ENCODE peak calls at places on chromosomes 12 and 14, in eight cellular contexts. D, L, W, Q, R, P, C and S are unnamed samples.

GRCh38 chr12:59077153-59077930 is 157.0 kb upstream of the LRIG3 start:
- DNase-seq in R (no peak), D (peak), L (no peak), C (no peak), Q (no peak), P (no peak), W (no peak), S (peak)

GRCh38 chr14:75857199-75857598 is 124.6 kb downstream of the TGFB3 start:
- DNase-seq in Q (no peak), R (no peak), P (no peak), D (no peak), L (no peak), C (no peak), W (no peak), S (no peak)

GRCh38 chr12:55654506-55655224 is 18.0 kb downstream of the OR10P1 start:
- DNase-seq in C (no peak), Q (no peak), W (no peak), L (no peak), R (no peak), D (no peak), P (no peak), S (no peak)

GRCh38 chr12:111024205-111024794 is 103.9 kb upstream of the MYL2 start:
- DNase-seq in C (peak), P (peak), R (peak), L (no peak), W (no peak), Q (peak), D (peak), S (peak)

GRCh38 chr12:1544991-1545700 is 49.2 kb downstream of the FBXL14 start:
- DNase-seq in R (no peak), L (no peak), D (no peak), C (peak), Q (peak), P (no peak), W (peak), S (no peak)

GRCh38 chr12:118098911-118099671 is 4.7 kb downstream of the VSIG10 start:
- DNase-seq in P (no peak), W (no peak), Q (no peak), L (no peak), R (no peak), D (no peak), C (no peak), S (no peak)

GRCh38 chr14:95211721-95212504 is 54.6 kb upstream of the DICER1 start:
- DNase-seq in W (no peak), R (no peak), L (no peak), P (peak), D (no peak), C (no peak), Q (no peak), S (peak)

GRCh38 chr12:92259852-92260251 is 114.2 kb upstream of the BTG1 start:
- DNase-seq in L (no peak), Q (no peak), P (no peak), W (no peak), D (no peak), R (no peak), C (no peak), S (no peak)

GRCh38 chr12:12714276-12715001 is 2.7 kb upstream of the CDKN1B start:
- DNase-seq in C (no peak), W (no peak), D (peak), P (no peak), L (no peak), Q (no peak), R (no peak), S (peak)

GRCh38 chr12:96334502-96334901 is 65.7 kb downstream of the CDK17 start:
- DNase-seq in Q (peak), R (no peak), D (no peak), C (no peak), W (no peak), P (no peak), L (no peak), S (no peak)

GRCh38 chr12:6735448-6736191 is 11.8 kb downstream of the COPS7A start:
- DNase-seq in C (no peak), L (no peak), P (peak), Q (peak), W (no peak), R (no peak), D (peak), S (peak)
- TF ChIP-seq POLR2A in C (no peak), L (no peak), P (no peak), Q (no peak), W (no peak), R (no peak), D (no peak), S (no peak)

DNA sequence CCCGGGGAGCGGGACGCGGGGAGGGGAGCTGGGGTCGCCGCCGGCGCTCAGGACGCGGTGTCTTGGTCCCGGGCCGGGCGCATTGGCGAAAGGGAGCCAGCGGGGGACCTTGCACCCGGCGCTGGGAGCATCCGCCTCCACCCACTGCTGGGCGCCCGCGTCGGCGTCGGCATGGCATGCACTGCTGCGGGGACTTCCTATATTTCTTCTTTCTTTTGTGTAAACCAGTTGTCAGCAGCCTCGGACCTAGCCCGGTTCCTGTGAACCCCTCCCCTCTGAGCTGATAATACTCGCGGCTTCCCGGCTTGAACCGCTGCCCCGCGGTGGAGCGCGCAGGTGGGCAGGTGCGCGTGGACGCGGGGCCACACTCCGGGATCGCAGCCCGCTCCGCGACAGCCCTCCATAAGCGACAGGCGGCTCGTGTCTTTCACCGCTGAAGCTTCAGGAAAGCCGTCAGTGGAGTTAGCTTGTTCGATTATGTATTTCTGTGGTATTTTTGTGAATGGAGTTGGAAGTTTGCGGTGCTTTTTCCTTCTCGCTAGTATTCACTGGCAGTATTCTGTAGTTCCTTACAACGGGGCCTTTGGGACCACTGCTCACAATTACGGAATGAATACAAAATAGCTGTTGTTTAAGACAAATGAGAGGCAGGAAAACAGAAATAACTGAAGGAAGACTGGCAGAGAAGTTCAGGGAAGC is 824 bp downstream of the BMAL2 start:
- DNase-seq in W (peak), Q (no peak), C (no peak), P (peak), D (peak), R (peak), L (no peak), S (peak)
- TF ChIP-seq POLR2AphosphoS5 in W (no peak), Q (no peak), C (no peak), P (no peak), D (no peak), R (peak), L (no peak), S (no peak)

GRCh38 chr12:124626841-124627502 is 59.6 kb upstream of the NCOR2 start:
- DNase-seq in Q (no peak), W (no peak), P (peak), R (no peak), D (no peak), L (no peak), C (no peak), S (peak)

GRCh38 chr12:124624823-124625222 is 57.4 kb upstream of the NCOR2 start:
- DNase-seq in C (no peak), W (no peak), L (no peak), P (no peak), Q (no peak), D (no peak), R (no peak), S (no peak)

GRCh38 chr12:124623344-124623885 is 56.0 kb upstream of the NCOR2 start:
- DNase-seq in L (no peak), C (no peak), P (no peak), Q (no peak), D (no peak), R (no peak), W (no peak), S (no peak)

GRCh38 chr12:124629117-124629516 is 61.7 kb upstream of the NCOR2 start:
- DNase-seq in P (no peak), Q (no peak), C (no peak), D (no peak), W (no peak), R (no peak), L (no peak), S (no peak)

DNA sequence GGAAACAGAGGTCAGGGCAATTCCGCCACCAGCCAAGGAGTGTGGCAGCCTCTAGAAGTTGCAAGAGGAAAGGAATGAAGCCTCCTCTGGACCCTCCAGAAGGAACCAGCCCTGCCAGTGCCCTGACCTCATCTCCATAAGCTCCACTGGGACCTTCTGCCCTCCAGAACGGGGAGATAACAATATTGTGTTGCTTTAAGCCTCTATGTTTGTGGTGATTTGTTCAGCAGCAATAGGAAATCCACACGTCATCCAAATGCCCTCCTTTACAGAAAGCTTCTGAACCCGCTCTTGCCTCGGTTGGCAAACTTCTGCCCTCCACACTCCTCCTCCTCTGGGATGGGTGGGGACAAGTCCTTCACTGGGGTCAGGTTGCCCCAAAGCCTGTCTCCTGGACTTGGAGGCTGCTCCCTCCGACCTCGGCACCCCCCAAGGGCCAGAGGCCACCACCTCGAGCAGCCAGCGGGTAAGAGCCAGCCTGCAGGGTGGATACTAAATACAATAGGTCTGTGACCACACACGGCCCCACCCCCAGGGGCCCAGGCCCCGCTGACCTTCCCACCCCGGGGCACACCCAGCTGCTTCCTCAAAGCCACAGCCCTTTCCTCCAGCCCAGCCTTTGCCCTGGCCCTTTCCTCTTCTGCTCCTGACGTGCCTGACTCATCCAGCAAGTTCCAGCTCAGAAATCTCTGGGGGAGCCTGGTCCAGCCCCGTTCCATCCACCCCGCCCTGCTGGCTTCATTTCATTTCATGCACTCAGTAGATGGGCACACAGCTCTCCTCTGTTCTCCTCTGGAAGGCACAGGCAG is 58.7 kb upstream of the NCOR2 start:
- DNase-seq in W (peak), P (peak), L (no peak), Q (peak), C (no peak), D (peak), R (no peak), S (peak)
- TF ChIP-seq POLR2A in W (no peak), P (no peak), L (no peak), Q (no peak), C (no peak), D (no peak), R (no peak), S (no peak)

GRCh38 chr12:120710805-120711296 is 593 bp downstream of the UNC119B start:
- DNase-seq in D (no peak), P (peak), Q (no peak), C (no peak), L (no peak), W (no peak), R (peak), S (no peak)
- TF ChIP-seq POLR2AphosphoS5 in D (peak), P (no peak), Q (no peak), C (no peak), L (no peak), W (no peak), R (no peak), S (no peak)

GRCh38 chr12:57755194-57755453 is 221 bp downstream of the MARCHF9 start:
- DNase-seq in L (no peak), R (no peak), C (no peak), P (peak), D (no peak), Q (no peak), W (no peak), S (no peak)

GRCh38 chr12:57754411-57755193 is at the start of gene MARCHF9:
- DNase-seq in C (no peak), R (peak), Q (no peak), W (no peak), D (peak), P (peak), L (no peak), S (peak)

GRCh38 chr12:57753938-57754337 is 965 bp upstream of the MARCHF9 start:
- DNase-seq in W (no peak), C (no peak), P (no peak), L (no peak), Q (no peak), D (no peak), R (no peak), S (no peak)

GRCh38 chr12:57756406-57757341 is 1.8 kb downstream of the MARCHF9 start:
- DNase-seq in W (no peak), R (peak), C (no peak), P (peak), L (no peak), Q (no peak), D (no peak), S (peak)

DNA sequence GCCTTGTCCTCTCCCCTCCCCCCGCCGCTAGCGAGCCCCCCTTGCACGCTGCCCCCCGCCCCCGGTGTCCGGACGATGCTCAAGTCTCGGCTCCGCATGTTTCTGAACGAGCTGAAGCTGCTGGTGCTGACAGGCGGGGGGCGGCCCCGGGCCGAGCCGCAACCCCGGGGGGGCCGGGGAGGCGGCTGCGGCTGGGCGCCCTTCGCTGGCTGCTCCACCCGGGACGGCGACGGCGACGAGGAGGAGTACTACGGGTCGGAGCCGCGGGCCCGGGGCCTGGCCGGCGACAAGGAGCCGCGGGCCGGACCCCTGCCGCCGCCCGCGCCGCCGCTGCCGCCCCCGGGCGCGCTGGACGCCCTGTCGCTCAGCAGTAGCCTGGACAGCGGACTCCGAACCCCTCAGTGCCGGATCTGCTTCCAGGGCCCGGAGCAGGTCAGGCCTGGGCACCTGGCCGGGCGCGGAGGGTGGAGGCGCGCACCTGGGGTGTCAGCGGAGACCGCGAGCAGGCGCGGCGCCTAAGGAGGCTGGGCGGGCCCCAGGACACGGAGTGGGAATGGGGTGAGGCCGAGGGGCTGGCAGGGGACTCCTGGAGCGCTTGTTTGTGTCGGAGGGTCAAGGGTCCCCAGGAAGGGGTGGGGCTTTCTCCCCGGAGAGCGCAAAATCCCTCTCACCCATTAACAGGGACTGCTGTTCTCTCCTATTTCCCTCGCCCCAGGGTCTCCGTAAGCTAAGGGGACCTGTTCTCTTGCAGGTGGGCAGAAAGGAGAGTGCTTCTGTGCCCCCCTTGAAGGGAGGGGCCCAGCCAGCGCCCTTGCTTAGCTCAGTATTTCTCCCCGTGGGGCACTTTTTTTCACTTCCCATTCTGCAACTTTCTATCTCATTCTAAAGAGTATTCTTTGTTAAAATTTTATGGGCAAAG is 810 bp downstream of the MARCHF9 start:
- DNase-seq in P (peak), W (no peak), C (no peak), Q (no peak), R (no peak), L (no peak), D (no peak), S (peak)
- TF ChIP-seq POLR2A in P (no peak), W (no peak), C (no peak), Q (peak), R (no peak), L (no peak), D (peak), S (no peak)

DNA sequence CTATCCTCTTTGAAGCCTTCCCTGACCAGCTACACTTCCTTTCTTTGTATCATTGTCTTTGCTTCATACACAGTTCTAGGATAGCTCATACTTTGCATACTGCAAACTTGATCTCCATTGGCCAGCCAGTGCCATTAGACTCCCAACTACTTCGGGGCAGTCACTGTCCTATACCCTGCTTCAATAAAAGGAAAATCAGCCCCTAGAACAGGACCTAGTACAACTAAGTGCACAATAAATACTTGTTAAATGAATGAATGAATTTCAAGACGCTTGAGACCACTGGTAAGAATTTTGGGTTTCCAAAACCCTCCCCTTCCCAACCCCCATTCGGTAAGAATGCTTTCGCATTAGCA is 478 bp upstream of the PIP4K2C start:
- DNase-seq in W (no peak), L (no peak), D (no peak), Q (no peak), P (no peak), R (no peak), C (no peak), S (no peak)
- TF ChIP-seq POLR2AphosphoS5 in W (no peak), L (no peak), D (no peak), Q (no peak), P (no peak), R (no peak), C (no peak), S (no peak)

GRCh38 chr14:31026076-31026394 is at the start of gene STRN3:
- DNase-seq in L (no peak), C (no peak), Q (no peak), R (no peak), D (no peak), W (no peak), P (no peak), S (no peak)
- TF ChIP-seq POLR2A in L (no peak), C (peak), Q (no peak), R (peak), D (no peak), W (no peak), P (peak), S (no peak)

DNA sequence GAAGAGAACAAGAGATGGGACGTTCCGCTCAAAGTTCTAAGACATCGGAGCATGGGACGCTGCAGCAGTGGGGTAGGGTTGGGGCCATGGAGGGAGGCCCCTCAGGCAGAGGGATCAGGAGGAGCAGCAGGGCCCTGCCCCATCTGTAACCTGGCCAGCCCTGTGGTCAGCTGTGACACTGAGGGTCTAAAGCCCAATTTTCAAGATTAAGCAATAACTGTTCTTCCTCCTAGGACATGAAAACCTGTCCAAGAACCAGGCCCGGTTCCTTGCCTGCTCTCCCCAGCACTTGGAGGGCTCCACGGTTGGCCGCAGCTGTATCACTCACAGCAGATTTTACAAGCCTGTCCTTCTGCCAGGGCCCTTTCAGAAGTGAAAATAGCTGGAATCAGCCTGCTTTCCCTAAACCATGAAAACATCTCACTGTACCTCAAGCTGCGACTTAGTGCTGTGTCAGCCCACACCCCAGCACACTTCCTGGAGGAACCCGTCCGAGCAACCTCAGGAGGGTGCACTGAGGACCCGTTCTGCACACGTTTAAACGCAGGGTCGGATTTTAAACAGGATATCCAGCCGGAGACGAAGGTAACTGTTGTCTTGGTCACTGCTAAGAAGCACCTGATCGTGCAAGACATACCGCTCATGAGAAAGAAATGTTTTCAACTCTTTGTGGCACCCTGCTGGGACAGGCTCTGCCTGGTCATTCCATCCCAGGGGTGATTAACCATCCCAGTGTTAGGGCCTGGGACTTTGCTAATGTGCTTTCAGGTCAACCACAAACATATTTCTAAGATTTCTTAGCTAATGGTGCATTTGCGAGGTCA is 201.9 kb upstream of the DIO3 start:
- DNase-seq in D (peak), R (no peak), P (peak), W (no peak), Q (no peak), L (no peak), C (no peak), S (no peak)
- TF ChIP-seq POLR2AphosphoS5 in D (peak), R (no peak), P (peak), W (no peak), Q (no peak), L (no peak), C (no peak), S (no peak)

GRCh38 chr14:104265918-104266642 is 127.7 kb downstream of the KIF26A start:
- DNase-seq in W (no peak), L (no peak), D (no peak), Q (no peak), C (no peak), P (peak), R (no peak), S (peak)

GRCh38 chr14:104266643-104267575 is 128.5 kb downstream of the KIF26A start:
- DNase-seq in Q (no peak), P (no peak), R (no peak), D (no peak), W (no peak), C (no peak), L (no peak), S (peak)

GRCh38 chr14:104268295-104268694 is 129.9 kb downstream of the KIF26A start:
- DNase-seq in C (no peak), P (no peak), Q (no peak), D (no peak), W (no peak), L (no peak), R (no peak), S (no peak)

GRCh38 chr14:104268725-104269436 is 130.5 kb downstream of the KIF26A start:
- DNase-seq in D (no peak), L (no peak), W (no peak), Q (no peak), P (no peak), R (no peak), C (no peak), S (peak)

GRCh38 chr14:104267895-104268294 is 129.5 kb downstream of the KIF26A start:
- DNase-seq in P (no peak), R (no peak), D (no peak), Q (no peak), W (no peak), C (no peak), L (no peak), S (peak)
- TF ChIP-seq POLR2A in P (no peak), R (no peak), D (no peak), Q (no peak), W (no peak), C (no peak), L (no peak), S (no peak)